ENCODE peak calls at places on chromosomes 11 and 22, in nine cellular contexts. Q is uterus, U is gastrocnemius medialis, B is psoas muscle, E is A549, N is stomach, G is tibial nerve, A is PC-3, V is pancreas. L is an unnamed sample.

GRCh38 chr22:39317756-39318506 is 1.5 kb downstream of the RPL3 start:
- DNase-seq in A (no peak), V (no peak), B (no peak), Q (no peak), U (no peak), E (no peak), G (no peak), N (no peak), L (no peak)

GRCh38 chr11:68543594-68543993 is 83.0 kb downstream of the PPP6R3 start:
- DNase-seq in N (no peak), V (no peak), U (no peak), A (no peak), E (no peak), B (no peak), G (no peak), Q (no peak), L (no peak)

GRCh38 chr11:86737752-86738151 is 62.6 kb upstream of the PRSS23 start:
- DNase-seq in N (no peak), U (no peak), A (peak; percentile 77), E (no peak), G (no peak), Q (no peak), B (no peak), V (no peak), L (no peak)

GRCh38 chr11:92149996-92150395 is 74.6 kb upstream of the FAT3 start:
- DNase-seq in Q (no peak), N (no peak), U (no peak), A (peak; percentile 19), B (no peak), G (no peak), E (no peak), V (no peak), L (no peak)

GRCh38 chr11:315051-315481 is 1.2 kb downstream of the IFITM1 start:
- DNase-seq in B (no peak), Q (no peak), G (no peak), U (no peak), N (no peak), A (no peak), V (no peak), E (no peak), L (no peak)

GRCh38 chr11:118622376-118623290 is 15.2 kb downstream of the PHLDB1 start:
- DNase-seq in Q (no peak), G (no peak), V (no peak), N (no peak), A (peak; percentile 94), E (peak; percentile 38), U (peak; percentile 87), B (peak; percentile 88), L (peak; percentile 72)

GRCh38 chr11:125069796-125070195 is 6.7 kb downstream of the SLC37A2 start:
- DNase-seq in N (no peak), E (no peak), B (no peak), U (no peak), A (peak; percentile 66), V (no peak), Q (no peak), G (no peak), L (no peak)

GRCh38 chr11:20609727-20610707 is 10.6 kb downstream of the SLC6A5 start:
- DNase-seq in N (peak; percentile 81), B (peak; percentile 73), Q (peak; percentile 54), A (peak; percentile 71), G (peak; percentile 26), V (peak; percentile 93), U (peak; percentile 15), E (peak; percentile 71), L (peak; percentile 64)

GRCh38 chr22:24474221-24474620 is 20.9 kb upstream of the UPB1 start:
- DNase-seq in N (no peak), B (no peak), G (no peak), A (peak; percentile 84), V (no peak), Q (no peak), U (no peak), E (no peak), L (no peak)

GRCh38 chr22:37026325-37026724 is 6.8 kb downstream of the MPST start:
- DNase-seq in U (no peak), G (no peak), N (no peak), V (no peak), B (no peak), A (no peak), E (no peak), Q (no peak), L (no peak)

GRCh38 chr11:11313426-11313825 is 39.6 kb downstream of the CSNK2A3 start:
- DNase-seq in G (no peak), B (no peak), N (no peak), U (peak; percentile 10), A (peak; percentile 73), Q (no peak), E (peak; percentile 15), V (no peak), L (peak; percentile 55)

GRCh38 chr11:74505911-74506310 is 12.4 kb upstream of the LIPT2 start:
- DNase-seq in N (no peak), E (no peak), V (no peak), Q (no peak), G (no peak), A (no peak), B (no peak), U (no peak), L (no peak)

GRCh38 chr22:39567135-39567946 is 3.2 kb upstream of the CACNA1I start:
- DNase-seq in N (no peak), B (no peak), Q (no peak), U (no peak), E (no peak), V (no peak), G (no peak), A (no peak), L (no peak)

GRCh38 chr22:42897960-42898359 is 40.9 kb upstream of the ARFGAP3 start:
- DNase-seq in E (no peak), G (no peak), N (no peak), A (no peak), Q (no peak), B (no peak), V (no peak), U (no peak), L (no peak)

GRCh38 chr11:17643506-17644405 is 75.6 kb upstream of the MYOD1 start:
- DNase-seq in V (no peak), A (no peak), G (no peak), U (no peak), E (no peak), Q (no peak), N (no peak), B (no peak), L (no peak)

GRCh38 chr11:17256512-17256911 is 20.0 kb upstream of the NUCB2 start:
- DNase-seq in G (no peak), A (peak; percentile 89), B (no peak), U (no peak), N (no peak), E (no peak), V (no peak), Q (no peak), L (no peak)

GRCh38 chr11:32429477-32429876 is 5.9 kb downstream of the WT1 start:
- DNase-seq in V (no peak), B (no peak), E (no peak), N (no peak), G (no peak), A (no peak), Q (no peak), U (no peak), L (no peak)

GRCh38 chr11:78651923-78652602 is 77.4 kb upstream of the NARS2 start:
- DNase-seq in E (no peak), B (no peak), A (no peak), U (no peak), Q (no peak), V (no peak), N (no peak), G (no peak), L (peak; percentile 25)

GRCh38 chr11:120900642-120901041 is 123.3 kb upstream of the TBCEL start:
- DNase-seq in Q (no peak), V (no peak), A (no peak), B (no peak), N (no peak), G (no peak), U (no peak), E (no peak), L (no peak)

GRCh38 chr22:44361391-44362126 is 48.8 kb upstream of the SHISAL1 start:
- DNase-seq in U (no peak), G (no peak), N (no peak), B (peak; percentile 30), A (peak; percentile 78), Q (no peak), E (no peak), V (peak; percentile 29), L (no peak)
- H3K27ac ChIP-seq in U (peak overlapping the region; percentile 63), G (no peak overlapping the region), N (no peak overlapping the region), B (peak overlapping the region; percentile 46), A (peak overlapping the region; percentile 100), Q (peak overlapping the region; percentile 54), E (peak overlapping the region; percentile 98), V (no peak overlapping the region), L (no peak overlapping the region)

GRCh38 chr11:117614695-117615094 is 182.3 kb downstream of the DSCAML1 start:
- DNase-seq in B (no peak), V (no peak), E (no peak), G (no peak), U (no peak), A (no peak), N (no peak), Q (no peak), L (no peak)
- TF ChIP-seq CTCF in B (no peak), V (no peak), E (no peak), G (no peak), U (no peak), A (peak; percentile 36), N (no peak), Q (no peak), L (no peak)

DNA sequence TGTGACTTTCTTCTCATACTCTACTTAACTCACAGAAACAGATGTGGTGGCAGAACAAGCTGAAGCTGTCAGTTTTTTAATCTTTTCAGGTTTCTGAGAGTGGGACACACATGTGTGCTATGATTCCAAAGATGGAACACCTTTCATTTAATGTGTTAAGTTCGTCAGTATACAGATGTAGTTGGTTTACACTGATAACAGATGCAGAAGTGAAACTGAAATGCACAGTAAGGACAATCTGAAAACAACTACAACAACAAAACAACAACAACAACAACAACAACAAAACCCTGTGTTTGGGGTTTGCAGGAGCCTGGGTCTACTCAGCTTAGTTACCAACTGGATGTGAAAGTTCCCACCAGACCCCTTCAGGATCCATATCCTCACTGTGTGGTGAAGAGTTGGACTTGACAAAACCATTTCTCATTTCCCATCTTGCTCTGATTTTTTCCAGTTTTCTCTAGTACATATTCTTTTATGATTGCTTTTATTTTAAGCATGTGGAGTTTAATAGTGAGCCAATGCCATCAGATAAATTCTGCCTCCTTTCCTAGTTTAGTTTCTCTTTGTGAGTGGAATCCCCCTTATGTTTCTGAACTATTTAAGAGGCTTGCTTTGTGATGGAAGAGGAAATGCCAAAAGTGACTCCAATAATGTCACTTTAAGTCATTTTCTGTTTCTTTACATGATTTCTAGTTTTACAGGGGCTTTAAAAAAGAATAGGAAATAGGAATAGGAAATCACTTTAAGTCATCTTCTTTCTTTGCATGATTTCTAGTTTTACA is 47.8 kb downstream of the ARHGAP42 start:
- DNase-seq in V (no peak), G (no peak), B (no peak), E (no peak), N (no peak), U (no peak), A (no peak), Q (no peak), L (no peak)
- H3K9me3 ChIP-seq in V (no peaks in the 10 kb centered on the region), G (peaks cover 3% of the 10 kb centered on the region), B (no peaks in the 10 kb centered on the region), E (no peaks in the 10 kb centered on the region), N (no peaks in the 10 kb centered on the region), U (no peaks in the 10 kb centered on the region), A (no peaks in the 10 kb centered on the region), Q (no peaks in the 10 kb centered on the region), L (no peaks in the 10 kb centered on the region)

DNA sequence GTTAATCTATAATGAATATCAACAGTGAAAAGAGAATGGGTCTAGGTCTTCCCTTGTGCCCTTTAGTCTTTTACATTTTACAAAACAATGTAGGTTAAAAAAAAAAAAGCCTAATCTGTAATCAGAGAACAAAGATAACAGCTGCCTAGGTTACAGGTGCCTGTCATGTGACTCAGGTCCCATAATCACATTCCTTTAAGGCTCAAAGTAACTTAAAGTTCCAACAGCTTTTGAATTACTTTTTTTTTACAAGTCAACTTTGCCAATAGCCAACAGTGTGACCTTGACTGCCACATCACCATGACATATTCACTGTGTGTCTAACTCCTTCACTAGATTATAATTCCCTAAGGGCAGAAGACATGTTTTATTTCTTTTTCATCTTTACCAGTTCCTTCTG is 237.0 kb upstream of the API5 start:
- DNase-seq in A (no peak), U (no peak), N (no peak), Q (no peak), B (no peak), V (no peak), G (no peak), E (no peak), L (no peak)
- H3K27ac ChIP-seq in A (no peak overlapping the region), U (no peak overlapping the region), N (no peak overlapping the region), Q (no peak overlapping the region), B (no peak overlapping the region), V (no peak overlapping the region), G (no peak overlapping the region), E (no peak overlapping the region), L (no peak overlapping the region)